ENCODE peak calls at places on chromosomes 3 and 15, in ten cellular contexts. M, E, T, N, J, H, P, C, O and F are unnamed samples.

GRCh38 chr3:176906046-176906905 is 291.0 kb downstream of the TBL1XR1 start:
- DNase-seq in M (no peak), E (no peak), T (peak), N (peak), J (no peak), H (peak), P (no peak), C (peak), O (no peak), F (no peak)

GRCh38 chr3:180828723-180829408 is 83.6 kb upstream of the FXR1 start:
- DNase-seq in M (no peak), E (no peak), T (no peak), N (no peak), J (no peak), H (no peak), P (no peak), C (no peak), O (no peak), F (no peak)

GRCh38 chr3:137061186-137061585 is 103.4 kb downstream of the IL20RB start:
- DNase-seq in M (no peak), E (no peak), T (no peak), N (no peak), J (no peak), H (no peak), P (no peak), C (no peak), O (no peak), F (no peak)

GRCh38 chr3:114207768-114208167 is 28.9 kb upstream of the DRD3 start:
- DNase-seq in M (no peak), E (no peak), T (no peak), N (no peak), J (no peak), H (no peak), P (no peak), C (no peak), O (no peak), F (no peak)

GRCh38 chr15:73624530-73624929 is 8.7 kb downstream of the NPTN start:
- DNase-seq in M (no peak), E (no peak), T (no peak), N (no peak), J (no peak), H (no peak), P (no peak), C (no peak), O (no peak), F (no peak)

GRCh38 chr15:48477795-48478360 is 146.6 kb downstream of the DUT start:
- DNase-seq in M (no peak), E (no peak), T (no peak), N (peak), J (no peak), H (no peak), P (no peak), C (no peak), O (no peak), F (no peak)

GRCh38 chr3:195028877-195029606 is 241.9 kb downstream of the XXYLT1 start:
- DNase-seq in M (no peak), E (no peak), T (no peak), N (peak), J (no peak), H (no peak), P (no peak), C (no peak), O (no peak), F (no peak)

GRCh38 chr15:20351448-20351961 is 190.1 kb downstream of the GOLGA6L6 start:
- DNase-seq in M (no peak), E (no peak), T (no peak), N (no peak), J (no peak), H (no peak), P (peak), C (no peak), O (no peak), F (no peak)

GRCh38 chr3:185781759-185782158 is 43.1 kb downstream of the IGF2BP2 start:
- DNase-seq in M (no peak), E (no peak), T (no peak), N (peak), J (no peak), H (peak), P (no peak), C (no peak), O (no peak), F (no peak)

GRCh38 chr3:41411065-41411464 is 211.8 kb downstream of the CTNNB1 start:
- DNase-seq in M (no peak), E (no peak), T (no peak), N (no peak), J (no peak), H (no peak), P (no peak), C (no peak), O (no peak), F (no peak)

GRCh38 chr3:64223809-64224570 is 1.3 kb downstream of the PRICKLE2 start:
- DNase-seq in M (no peak), E (no peak), T (no peak), N (peak), J (peak), H (no peak), P (peak), C (no peak), O (no peak), F (no peak)

GRCh38 chr3:46642971-46643370 is 30.6 kb downstream of the FAM240A start:
- DNase-seq in M (no peak), E (no peak), T (no peak), N (peak), J (no peak), H (no peak), P (no peak), C (no peak), O (no peak), F (no peak)

GRCh38 chr15:70146771-70147170 is 49.1 kb upstream of the TLE3 start:
- DNase-seq in M (no peak), E (no peak), T (no peak), N (no peak), J (no peak), H (no peak), P (no peak), C (no peak), O (no peak), F (no peak)

GRCh38 chr15:70212288-70212962 is 114.7 kb upstream of the TLE3 start:
- DNase-seq in M (no peak), E (no peak), T (no peak), N (no peak), J (peak), H (no peak), P (no peak), C (no peak), O (no peak), F (no peak)

GRCh38 chr3:150681037-150681436 is 22.7 kb downstream of the ERICH6 start:
- DNase-seq in M (no peak), E (no peak), T (no peak), N (no peak), J (no peak), H (no peak), P (no peak), C (no peak), O (no peak), F (no peak)

GRCh38 chr3:146928421-146929059 is 323.4 kb upstream of the PLSCR5 start:
- DNase-seq in M (no peak), E (no peak), T (no peak), N (no peak), J (no peak), H (no peak), P (no peak), C (no peak), O (no peak), F (no peak)